ENCODE peak calls at places on chromosomes 13 and 19, in six cellular contexts. J is epithelial cell of esophagus, E is B cell, P is IMR-90, B is A549, X is WERI-Rb-1. K is an unnamed sample.

GRCh38 chr13:106835477-106835876 is 267.5 kb upstream of the ARGLU1 start:
- DNase-seq in E (no peak), J (no peak), P (no peak), B (no peak), X (no peak), K (no peak)

GRCh38 chr13:32019612-32020233 is 11.9 kb upstream of the FRY start:
- DNase-seq in X (peak; percentile 69), B (peak; percentile 50), J (peak; percentile 55), P (peak; percentile 81), E (peak; percentile 58), K (peak; percentile 48)

GRCh38 chr19:48635263-48635965 is 1.8 kb downstream of the DBP start:
- DNase-seq in J (peak; percentile 63), E (peak; percentile 85), P (no peak), X (peak; percentile 67), B (peak; percentile 73), K (no peak)

GRCh38 chr19:38686530-38686888 is 39.1 kb downstream of the ACTN4 start:
- DNase-seq in E (peak; percentile 45), B (no peak), X (peak; percentile 31), J (no peak), P (no peak), K (no peak)

GRCh38 chr19:51166846-51167490 is 24.9 kb downstream of the SIGLEC7 start:
- DNase-seq in X (no peak), B (no peak), E (no peak), P (no peak), J (no peak), K (no peak)

GRCh38 chr13:40315416-40316064 is 350.9 kb downstream of the FOXO1 start:
- DNase-seq in B (no peak), E (no peak), P (no peak), J (peak; percentile 75), X (no peak), K (no peak)

GRCh38 chr13:35838356-35838755 is 292.8 kb downstream of the DCLK1 start:
- DNase-seq in B (no peak), X (no peak), P (peak; percentile 85), E (no peak), J (peak; percentile 37), K (peak; percentile 65)

GRCh38 chr13:41563501-41564001 is 106.2 kb downstream of the RGCC start:
- DNase-seq in E (no peak), J (peak; percentile 43), B (peak; percentile 13), P (peak; percentile 50), X (no peak), K (peak; percentile 48)

GRCh38 chr13:50344717-50345116 is 329.5 kb downstream of the KCNRG start:
- DNase-seq in X (no peak), E (no peak), P (no peak), J (peak; percentile 22), B (no peak), K (no peak)

GRCh38 chr13:31749929-31750328 is 10.6 kb downstream of the RXFP2 start:
- DNase-seq in X (no peak), P (peak; percentile 94), E (no peak), J (peak; percentile 66), B (no peak), K (peak; percentile 92)

GRCh38 chr19:30792561-30793505 is 420.6 kb downstream of the ZNF536 start:
- DNase-seq in X (no peak), P (no peak), J (no peak), B (no peak), E (no peak), K (no peak)

GRCh38 chr19:41189425-41190065 is 3.5 kb upstream of the CYP2S1 start:
- DNase-seq in X (no peak), B (no peak), J (no peak), P (no peak), E (no peak), K (no peak)

GRCh38 chr13:94209110-94209509 is 270.4 kb downstream of the DCT start:
- DNase-seq in X (no peak), B (no peak), J (peak; percentile 6), P (no peak), E (no peak), K (no peak)

GRCh38 chr13:32720026-32720425 is 133.8 kb downstream of the PDS5B start:
- DNase-seq in P (peak; percentile 48), B (peak; percentile 4), E (no peak), X (no peak), J (peak; percentile 54), K (no peak)

GRCh38 chr19:38842439-38843174 is 7.2 kb downstream of the HNRNPL start:
- DNase-seq in E (peak; percentile 57), B (peak; percentile 23), P (no peak), X (no peak), J (no peak), K (no peak)

GRCh38 chr19:45547965-45548609 is 36.5 kb downstream of the OPA3 start:
- DNase-seq in E (no peak), X (no peak), B (peak; percentile 93), J (peak; percentile 94), P (peak; percentile 18), K (peak; percentile 72)

GRCh38 chr19:45558399-45558878 is 26.2 kb downstream of the OPA3 start:
- DNase-seq in J (peak; percentile 82), B (peak; percentile 83), E (peak; percentile 78), P (peak; percentile 33), X (peak; percentile 78), K (no peak)

GRCh38 chr19:45554481-45554880 is 30.1 kb downstream of the OPA3 start:
- DNase-seq in X (no peak), P (no peak), B (no peak), E (no peak), J (no peak), K (no peak)

GRCh38 chr19:45556835-45557234 is 27.8 kb downstream of the OPA3 start:
- DNase-seq in X (no peak), E (no peak), B (no peak), P (no peak), J (no peak), K (no peak)

GRCh38 chr19:45553464-45553863 is 31.1 kb downstream of the OPA3 start:
- DNase-seq in X (no peak), B (no peak), J (peak; percentile 53), P (no peak), E (no peak), K (no peak)
- TF ChIP-seq CTCF in X (no peak), B (no peak), J (peak; percentile 35), P (no peak), E (no peak), K (no peak)

DNA sequence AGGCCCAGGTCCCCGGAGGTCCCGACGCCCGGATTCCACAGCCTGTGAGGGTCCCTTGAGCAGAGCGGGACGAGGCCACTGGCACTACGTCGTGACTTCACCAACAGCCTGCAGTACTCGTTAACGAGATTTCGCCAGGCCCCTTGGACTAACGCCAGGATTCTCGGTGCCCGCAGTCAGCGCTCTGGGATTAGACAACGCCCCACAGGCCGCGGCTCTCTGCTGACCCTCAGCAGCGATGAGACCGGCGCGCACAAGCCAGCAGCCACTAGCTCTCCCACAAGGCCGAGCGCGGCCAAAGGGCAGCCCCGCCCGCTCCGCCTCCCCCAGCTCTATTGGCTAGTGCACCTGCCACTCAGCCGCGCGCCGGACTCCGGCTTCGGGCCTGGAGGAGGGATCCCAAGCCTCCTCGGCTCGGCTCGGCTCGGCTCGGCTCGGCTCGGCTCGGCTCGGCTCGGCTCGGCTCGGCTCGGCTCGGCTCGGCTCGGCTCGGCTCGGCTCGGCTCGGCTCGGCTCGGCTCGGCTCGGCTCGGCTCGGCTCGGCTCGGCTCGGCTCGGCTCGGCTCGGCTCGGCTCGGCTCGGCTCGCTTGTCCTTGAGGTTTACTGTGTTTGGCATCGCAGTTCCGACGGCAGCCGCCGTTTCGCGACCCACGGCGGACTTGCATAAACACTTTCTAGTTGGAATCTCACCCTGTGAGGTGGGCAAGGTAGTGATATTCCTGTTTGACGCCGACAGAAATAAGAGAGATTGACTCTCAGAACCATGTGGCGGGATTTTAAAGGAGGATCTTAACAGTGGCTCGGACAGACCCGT is 231.7 kb upstream of the SERP2 start:
- DNase-seq in J (peak; percentile 91), B (peak; percentile 96), P (peak; percentile 90), X (peak; percentile 91), E (peak; percentile 95), K (peak; percentile 95)
- TF ChIP-seq CTCF in J (peak; percentile 14), B (no peak), P (peak; percentile 3), X (no peak), E (no peak), K (no peak)

DNA sequence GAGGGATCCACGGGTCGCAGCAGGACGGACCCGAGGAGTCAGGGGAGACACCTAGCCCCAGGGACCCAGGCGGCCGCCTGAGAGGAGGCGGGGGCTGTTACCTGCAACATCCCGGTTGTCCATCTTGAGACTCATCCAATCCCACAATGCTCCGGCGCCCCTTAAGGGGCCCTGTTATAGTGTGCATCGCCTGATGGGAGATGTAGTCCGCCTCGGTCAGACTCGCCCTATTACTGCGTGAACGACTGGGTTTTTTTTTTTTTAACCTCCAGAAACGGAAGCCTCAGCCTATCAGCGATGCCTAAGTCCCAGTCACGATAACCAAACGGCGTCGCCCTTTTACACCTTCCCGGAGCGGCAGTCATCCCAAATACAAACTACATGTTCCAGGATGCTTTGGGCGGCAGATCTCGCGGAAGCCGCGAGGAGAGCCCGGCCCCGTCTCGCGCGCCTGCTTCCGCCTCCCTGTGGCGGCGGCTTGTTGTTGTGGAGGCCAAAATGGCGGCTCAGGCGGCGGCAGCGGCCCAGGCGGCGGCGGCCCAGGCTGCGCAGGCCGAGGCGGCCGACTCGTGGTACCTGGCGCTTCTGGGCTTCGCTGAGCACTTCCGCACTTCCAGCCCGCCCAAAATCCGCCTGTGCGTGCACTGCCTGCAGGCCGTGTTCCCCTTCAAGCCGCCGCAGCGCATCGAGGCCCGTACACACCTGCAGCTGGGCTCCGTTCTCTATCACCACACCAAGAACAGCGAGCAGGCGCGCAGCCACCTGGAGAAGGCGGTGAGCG is at the start of the genes MAU2 and SUGP1:
- DNase-seq in E (peak; percentile 92), J (peak; percentile 96), P (peak; percentile 90), B (peak; percentile 89), X (peak; percentile 89), K (peak; percentile 89)
- TF ChIP-seq CTCF in E (peak; percentile 26), J (peak; percentile 32), P (peak; percentile 36), B (no peak), X (peak; percentile 27), K (peak; percentile 49)

GRCh38 chr19:17724655-17725054 is 5.4 kb downstream of the MAP1S start:
- DNase-seq in J (no peak), X (no peak), E (no peak), P (no peak), B (no peak), K (no peak)

GRCh38 chr19:17726136-17726741 is 7.0 kb downstream of the MAP1S start:
- DNase-seq in B (no peak), X (no peak), J (no peak), E (no peak), P (no peak), K (no peak)

GRCh38 chr19:17727843-17728242 is 8.6 kb downstream of the MAP1S start:
- DNase-seq in E (no peak), J (no peak), X (no peak), P (no peak), B (no peak), K (no peak)

GRCh38 chr19:17726914-17727773 is 7.9 kb downstream of the MAP1S start:
- DNase-seq in P (no peak), J (no peak), X (no peak), B (no peak), E (no peak), K (no peak)

DNA sequence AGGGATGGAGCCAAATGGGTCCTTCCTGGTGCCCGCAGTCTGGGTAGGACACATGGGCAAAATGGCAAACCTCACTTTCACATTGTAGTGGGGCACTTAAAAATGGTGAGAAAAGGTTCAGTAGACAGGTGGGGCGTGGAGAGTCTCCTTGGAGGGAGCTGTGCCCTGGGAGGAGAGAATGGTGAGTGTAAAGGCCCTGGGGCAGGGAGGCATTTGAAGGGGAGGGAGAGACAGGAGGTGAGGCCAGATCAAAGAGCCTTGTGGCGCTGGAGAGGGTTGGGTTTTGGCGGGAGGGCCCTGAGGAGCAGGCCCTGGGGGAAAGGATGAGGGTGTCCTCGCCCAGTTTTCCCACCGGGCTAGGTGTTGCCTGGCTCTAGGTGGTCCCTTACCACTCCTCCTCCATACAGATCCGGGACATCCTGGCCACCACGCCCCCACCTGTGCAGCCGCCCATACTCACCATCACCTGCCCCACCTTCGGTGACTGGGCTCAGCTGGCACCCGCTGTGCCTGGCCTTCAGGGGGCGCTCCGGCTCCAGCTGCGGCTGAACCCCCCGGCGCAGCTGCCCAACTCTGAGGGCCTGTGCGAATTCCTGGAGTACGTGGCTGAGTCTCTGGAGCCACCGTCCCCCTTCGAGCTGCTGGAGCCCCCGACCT is 6.3 kb downstream of the MAP1S start:
- DNase-seq in E (peak; percentile 50), X (peak; percentile 29), J (no peak), B (no peak), P (no peak), K (no peak)
- TF ChIP-seq CTCF in E (peak; percentile 66), X (peak; percentile 70), J (peak; percentile 24), B (peak; percentile 23), P (peak; percentile 16), K (peak; percentile 63)